ENCODE peak calls at places on chromosome X, in four cellular contexts. D is NCI-H524, S is kidney epithelial cell, N is NCI-H2081. H is an unnamed sample.

GRCh38 chrX:119145241-119145653 is 17.6 kb upstream of the KIAA1210 start:
- DNase-seq in D (peak), S (no peak), N (peak), H (no peak)

GRCh38 chrX:104113237-104113965 is 1.1 kb downstream of the ZCCHC18 start:
- DNase-seq in D (peak), S (no peak), N (peak), H (no peak)

GRCh38 chrX:24498181-24498580 is 33.1 kb downstream of the PDK3 start:
- DNase-seq in D (no peak), S (no peak), N (no peak), H (no peak)

GRCh38 chrX:11010476-11010875 is 100.7 kb upstream of the HCCS start:
- DNase-seq in D (no peak), S (no peak), N (no peak), H (no peak)

GRCh38 chrX:21638311-21638710 is 19.8 kb downstream of the KLHL34 start:
- DNase-seq in D (no peak), S (peak), N (no peak), H (no peak)

GRCh38 chrX:49988128-49988527 is 65.7 kb downstream of the CLCN5 start:
- DNase-seq in D (no peak), S (no peak), N (no peak), H (no peak)

GRCh38 chrX:111387470-111387869 is 24.5 kb downstream of the DCX start:
- DNase-seq in D (no peak), S (no peak), N (peak), H (no peak)

GRCh38 chrX:121755541-121755940 is 708.1 kb downstream of the GLUD2 start:
- DNase-seq in D (no peak), S (no peak), N (no peak), H (no peak)

GRCh38 chrX:148580016-148580415 is 79.6 kb downstream of the AFF2 start:
- DNase-seq in D (no peak), S (no peak), N (no peak), H (no peak)

GRCh38 chrX:102063445-102064074 is 61.9 kb upstream of the TCEAL2 start:
- DNase-seq in D (no peak), S (no peak), N (no peak), H (no peak)

GRCh38 chrX:137565318-137565904 is 516 bp upstream of the ZIC3 start:
- DNase-seq in D (no peak), S (no peak), N (no peak), H (no peak)

GRCh38 chrX:2774057-2774456 is 22.2 kb downstream of the XG start:
- DNase-seq in D (no peak), S (no peak), N (no peak), H (no peak)